ENCODE peak calls at places on chromosomes 3 and 15, in ten cellular contexts. One of them, this sample, is unnamed.

GRCh38 chr3:187261541-187261969 is 30.0 kb downstream of the MASP1 start:
- DNase-seq in AG10803: peak
- DNase-seq in dorsolateral prefrontal cortex: no peak
- DNase-seq in body of pancreas: no peak
- DNase-seq in activated CD8-positive, alpha-beta T cell treated with anti-CD3 and anti-CD28 coated beads for 36 hours: no peak
- DNase-seq in neural progenitor cell: no peak
- DNase-seq in GM20000: no peak
- DNase-seq in astrocyte of the cerebellum: peak
- DNase-seq in IMR-90: peak
- DNase-seq in AG09309: peak
- DNase-seq in this sample: no peak

GRCh38 chr3:49454457-49454856 is 15.6 kb upstream of the DAG1 start:
- DNase-seq in AG09309: no peak
- DNase-seq in dorsolateral prefrontal cortex: no peak
- DNase-seq in activated CD8-positive, alpha-beta T cell treated with anti-CD3 and anti-CD28 coated beads for 36 hours: peak
- DNase-seq in body of pancreas: peak
- DNase-seq in AG10803: no peak
- DNase-seq in astrocyte of the cerebellum: no peak
- DNase-seq in GM20000: peak
- DNase-seq in neural progenitor cell: peak
- DNase-seq in IMR-90: no peak
- DNase-seq in this sample: no peak

GRCh38 chr3:13710251-13710650 is 161.3 kb downstream of the FBLN2 start:
- DNase-seq in astrocyte of the cerebellum: no peak
- DNase-seq in neural progenitor cell: no peak
- DNase-seq in dorsolateral prefrontal cortex: no peak
- DNase-seq in activated CD8-positive, alpha-beta T cell treated with anti-CD3 and anti-CD28 coated beads for 36 hours: no peak
- DNase-seq in IMR-90: no peak
- DNase-seq in AG09309: no peak
- DNase-seq in body of pancreas: no peak
- DNase-seq in GM20000: no peak
- DNase-seq in AG10803: no peak
- DNase-seq in this sample: no peak

GRCh38 chr3:142940472-142940871 is 23.0 kb downstream of the PAQR9 start:
- DNase-seq in neural progenitor cell: no peak
- DNase-seq in astrocyte of the cerebellum: no peak
- DNase-seq in AG09309: no peak
- DNase-seq in IMR-90: no peak
- DNase-seq in dorsolateral prefrontal cortex: no peak
- DNase-seq in GM20000: no peak
- DNase-seq in AG10803: no peak
- DNase-seq in body of pancreas: no peak
- DNase-seq in activated CD8-positive, alpha-beta T cell treated with anti-CD3 and anti-CD28 coated beads for 36 hours: no peak
- DNase-seq in this sample: no peak

GRCh38 chr3:59820352-59820934 is 770.6 kb upstream of the CFAP20DC start:
- DNase-seq in body of pancreas: no peak
- DNase-seq in IMR-90: peak
- DNase-seq in dorsolateral prefrontal cortex: no peak
- DNase-seq in astrocyte of the cerebellum: no peak
- DNase-seq in AG09309: no peak
- DNase-seq in AG10803: peak
- DNase-seq in neural progenitor cell: no peak
- DNase-seq in GM20000: no peak
- DNase-seq in activated CD8-positive, alpha-beta T cell treated with anti-CD3 and anti-CD28 coated beads for 36 hours: no peak
- DNase-seq in this sample: no peak

GRCh38 chr3:81470416-81470978 is 290.9 kb downstream of the GBE1 start:
- DNase-seq in dorsolateral prefrontal cortex: no peak
- DNase-seq in astrocyte of the cerebellum: no peak
- DNase-seq in AG10803: no peak
- DNase-seq in neural progenitor cell: no peak
- DNase-seq in activated CD8-positive, alpha-beta T cell treated with anti-CD3 and anti-CD28 coated beads for 36 hours: no peak
- DNase-seq in IMR-90: no peak
- DNase-seq in body of pancreas: no peak
- DNase-seq in AG09309: no peak
- DNase-seq in GM20000: no peak
- DNase-seq in this sample: no peak

GRCh38 chr3:198071602-198072285 is 111.7 kb downstream of the LMLN start:
- DNase-seq in IMR-90: peak
- DNase-seq in dorsolateral prefrontal cortex: no peak
- DNase-seq in neural progenitor cell: peak
- DNase-seq in body of pancreas: no peak
- DNase-seq in astrocyte of the cerebellum: peak
- DNase-seq in AG09309: peak
- DNase-seq in AG10803: peak
- DNase-seq in activated CD8-positive, alpha-beta T cell treated with anti-CD3 and anti-CD28 coated beads for 36 hours: peak
- DNase-seq in GM20000: peak
- DNase-seq in this sample: no peak

GRCh38 chr3:88132894-88133293 is 16.9 kb upstream of the C3orf38 start:
- DNase-seq in AG10803: no peak
- DNase-seq in neural progenitor cell: no peak
- DNase-seq in IMR-90: no peak
- DNase-seq in GM20000: no peak
- DNase-seq in astrocyte of the cerebellum: no peak
- DNase-seq in AG09309: no peak
- DNase-seq in dorsolateral prefrontal cortex: no peak
- DNase-seq in activated CD8-positive, alpha-beta T cell treated with anti-CD3 and anti-CD28 coated beads for 36 hours: no peak
- DNase-seq in body of pancreas: no peak
- DNase-seq in this sample: no peak

GRCh38 chr3:114624047-114624445 is 330.2 kb downstream of the TIGIT start:
- DNase-seq in body of pancreas: peak
- DNase-seq in dorsolateral prefrontal cortex: no peak
- DNase-seq in GM20000: no peak
- DNase-seq in AG10803: peak
- DNase-seq in activated CD8-positive, alpha-beta T cell treated with anti-CD3 and anti-CD28 coated beads for 36 hours: no peak
- DNase-seq in neural progenitor cell: no peak
- DNase-seq in IMR-90: peak
- DNase-seq in AG09309: no peak
- DNase-seq in astrocyte of the cerebellum: peak
- DNase-seq in this sample: no peak

GRCh38 chr3:10286596-10287295 is 6.0 kb downstream of the GHRL start:
- DNase-seq in AG10803: peak
- DNase-seq in activated CD8-positive, alpha-beta T cell treated with anti-CD3 and anti-CD28 coated beads for 36 hours: peak
- DNase-seq in AG09309: peak
- DNase-seq in dorsolateral prefrontal cortex: no peak
- DNase-seq in IMR-90: peak
- DNase-seq in astrocyte of the cerebellum: peak
- DNase-seq in GM20000: peak
- DNase-seq in neural progenitor cell: peak
- DNase-seq in body of pancreas: no peak
- DNase-seq in this sample: no peak

GRCh38 chr3:55541456-55541855 is 54.4 kb upstream of the WNT5A start:
- DNase-seq in AG09309: no peak
- DNase-seq in body of pancreas: no peak
- DNase-seq in activated CD8-positive, alpha-beta T cell treated with anti-CD3 and anti-CD28 coated beads for 36 hours: no peak
- DNase-seq in neural progenitor cell: no peak
- DNase-seq in AG10803: no peak
- DNase-seq in GM20000: no peak
- DNase-seq in IMR-90: no peak
- DNase-seq in astrocyte of the cerebellum: no peak
- DNase-seq in dorsolateral prefrontal cortex: no peak
- DNase-seq in this sample: no peak

GRCh38 chr3:32175607-32176197 is 62.8 kb upstream of the CMTM8 start:
- DNase-seq in GM20000: peak
- DNase-seq in IMR-90: peak
- DNase-seq in astrocyte of the cerebellum: peak
- DNase-seq in body of pancreas: peak
- DNase-seq in activated CD8-positive, alpha-beta T cell treated with anti-CD3 and anti-CD28 coated beads for 36 hours: peak
- DNase-seq in neural progenitor cell: peak
- DNase-seq in AG09309: peak
- DNase-seq in AG10803: peak
- DNase-seq in dorsolateral prefrontal cortex: no peak
- DNase-seq in this sample: no peak

GRCh38 chr3:24704496-24704895 is 209.8 kb upstream of the THRB start:
- DNase-seq in body of pancreas: no peak
- DNase-seq in astrocyte of the cerebellum: peak
- DNase-seq in GM20000: no peak
- DNase-seq in dorsolateral prefrontal cortex: no peak
- DNase-seq in activated CD8-positive, alpha-beta T cell treated with anti-CD3 and anti-CD28 coated beads for 36 hours: no peak
- DNase-seq in neural progenitor cell: no peak
- DNase-seq in AG10803: peak
- DNase-seq in IMR-90: no peak
- DNase-seq in AG09309: no peak
- DNase-seq in this sample: no peak

GRCh38 chr15:33292718-33293307 is 18.0 kb upstream of the RYR3 start:
- DNase-seq in body of pancreas: peak
- DNase-seq in GM20000: no peak
- DNase-seq in neural progenitor cell: peak
- DNase-seq in AG10803: peak
- DNase-seq in activated CD8-positive, alpha-beta T cell treated with anti-CD3 and anti-CD28 coated beads for 36 hours: peak
- DNase-seq in dorsolateral prefrontal cortex: no peak
- DNase-seq in astrocyte of the cerebellum: peak
- DNase-seq in AG09309: no peak
- DNase-seq in IMR-90: peak
- DNase-seq in this sample: no peak

DNA sequence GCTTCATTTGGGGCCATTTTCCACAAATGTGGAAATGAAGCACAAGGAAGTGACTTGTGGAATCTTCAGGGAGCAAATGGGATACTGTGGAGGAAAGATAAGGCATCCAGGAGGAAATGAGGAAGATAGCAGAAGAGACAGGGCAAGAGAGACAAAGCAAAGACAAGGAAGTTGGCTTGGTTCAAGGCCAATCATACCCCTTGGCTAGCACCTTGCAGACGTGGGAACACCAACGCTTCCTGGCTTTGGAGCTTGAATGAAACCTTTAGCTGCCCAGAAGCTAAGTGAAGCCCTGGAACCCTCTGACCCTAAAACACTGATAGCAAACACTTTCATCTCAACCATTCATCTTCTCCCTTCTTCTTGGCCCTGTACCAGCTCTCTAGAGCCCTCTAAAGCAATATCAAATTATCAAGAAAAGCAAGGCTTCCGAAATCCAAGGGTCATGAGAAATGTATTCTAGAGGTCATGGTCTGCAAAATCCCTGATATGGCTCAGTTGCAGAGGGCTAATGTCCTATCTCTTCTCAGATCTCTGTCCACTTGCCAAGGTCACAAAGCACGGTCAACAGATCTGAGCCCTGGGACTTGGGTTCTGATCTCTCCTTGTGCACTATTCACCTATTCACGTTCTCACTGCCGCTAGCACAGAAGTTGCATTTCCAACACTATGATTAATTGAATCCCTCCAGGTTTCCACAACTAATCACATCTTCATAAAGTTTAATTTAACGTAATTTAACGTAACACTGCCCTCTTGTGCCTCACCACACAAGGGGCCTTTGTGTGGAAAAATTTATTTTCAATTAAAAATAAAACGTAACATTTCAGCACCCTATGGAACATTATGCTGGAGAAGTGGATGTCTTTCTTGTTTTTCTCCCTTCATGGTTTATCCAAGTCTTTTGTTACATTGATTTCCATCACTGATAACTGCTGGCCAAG is 557.6 kb upstream of the ADAMTS9 start:
- DNase-seq in activated CD8-positive, alpha-beta T cell treated with anti-CD3 and anti-CD28 coated beads for 36 hours: no peak
- DNase-seq in dorsolateral prefrontal cortex: no peak
- DNase-seq in astrocyte of the cerebellum: peak
- DNase-seq in body of pancreas: no peak
- DNase-seq in GM20000: no peak
- DNase-seq in IMR-90: peak
- DNase-seq in AG10803: peak
- DNase-seq in neural progenitor cell: no peak
- DNase-seq in AG09309: no peak
- DNase-seq in this sample: no peak
- TF ChIP-seq CTCF in activated CD8-positive, alpha-beta T cell treated with anti-CD3 and anti-CD28 coated beads for 36 hours: no peak
- TF ChIP-seq CTCF in dorsolateral prefrontal cortex: peak
- TF ChIP-seq CTCF in astrocyte of the cerebellum: peak
- TF ChIP-seq CTCF in body of pancreas: peak
- TF ChIP-seq CTCF in GM20000: no peak
- TF ChIP-seq CTCF in IMR-90: peak
- TF ChIP-seq CTCF in AG10803: peak
- TF ChIP-seq CTCF in neural progenitor cell: peak
- TF ChIP-seq CTCF in AG09309: peak
- TF ChIP-seq CTCF in this sample: no peak

DNA sequence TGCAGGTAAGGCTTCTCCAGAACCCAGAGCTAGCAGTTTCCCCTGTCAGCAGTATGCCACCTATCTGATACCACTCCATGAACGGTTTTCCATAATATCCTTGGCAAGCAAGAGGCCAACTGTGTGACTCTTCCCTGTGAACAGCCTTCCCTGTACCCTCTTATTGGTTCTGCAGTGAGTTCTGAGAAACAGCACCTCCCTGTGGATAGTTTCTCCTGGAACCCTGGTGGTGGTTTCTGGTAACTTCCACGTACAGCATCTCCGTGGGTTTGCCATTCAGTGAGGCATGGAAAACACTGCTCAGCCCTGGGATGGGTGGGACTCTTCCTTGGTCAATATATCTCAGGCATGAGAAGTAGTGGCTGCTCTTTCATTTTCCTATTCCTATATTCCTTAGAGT is 19.4 kb upstream of the SERPINI2 start:
- DNase-seq in AG10803: no peak
- DNase-seq in activated CD8-positive, alpha-beta T cell treated with anti-CD3 and anti-CD28 coated beads for 36 hours: no peak
- DNase-seq in dorsolateral prefrontal cortex: no peak
- DNase-seq in AG09309: no peak
- DNase-seq in IMR-90: no peak
- DNase-seq in GM20000: no peak
- DNase-seq in neural progenitor cell: peak
- DNase-seq in body of pancreas: peak
- DNase-seq in astrocyte of the cerebellum: no peak
- DNase-seq in this sample: no peak
- TF ChIP-seq CTCF in AG10803: peak
- TF ChIP-seq CTCF in activated CD8-positive, alpha-beta T cell treated with anti-CD3 and anti-CD28 coated beads for 36 hours: no peak
- TF ChIP-seq CTCF in dorsolateral prefrontal cortex: no peak
- TF ChIP-seq CTCF in AG09309: no peak
- TF ChIP-seq CTCF in IMR-90: no peak
- TF ChIP-seq CTCF in GM20000: no peak
- TF ChIP-seq CTCF in neural progenitor cell: peak
- TF ChIP-seq CTCF in body of pancreas: peak
- TF ChIP-seq CTCF in astrocyte of the cerebellum: peak
- TF ChIP-seq CTCF in this sample: no peak

DNA sequence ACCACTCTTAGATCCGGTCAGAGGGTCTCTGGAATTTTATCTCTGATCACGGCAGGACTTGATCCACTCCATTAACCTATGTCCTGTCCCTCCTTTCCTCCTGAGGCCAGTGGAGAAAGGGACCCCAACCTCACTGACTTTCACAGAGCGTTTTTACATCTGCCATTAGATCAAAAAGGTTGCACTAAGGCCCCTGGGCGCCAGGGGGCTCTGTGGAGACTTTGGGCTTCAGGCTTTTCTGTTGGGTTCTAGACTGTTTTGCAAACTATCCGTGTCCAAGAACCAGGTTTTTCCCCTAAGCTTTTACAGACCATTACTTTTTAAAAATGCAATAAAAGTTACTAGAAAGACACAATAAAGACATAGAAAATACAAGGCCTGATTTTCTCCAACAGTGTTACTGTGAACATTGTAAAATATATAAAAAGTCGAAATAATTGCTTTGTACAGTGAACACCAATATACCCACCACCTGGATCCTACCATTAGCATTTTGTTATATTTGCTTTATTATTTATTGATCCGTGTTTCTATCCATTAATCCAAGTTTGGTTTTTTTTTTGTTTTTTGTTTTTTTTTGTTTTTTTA is 159.7 kb downstream of the POLR2M start:
- DNase-seq in astrocyte of the cerebellum: no peak
- DNase-seq in body of pancreas: peak
- DNase-seq in dorsolateral prefrontal cortex: no peak
- DNase-seq in AG10803: peak
- DNase-seq in neural progenitor cell: peak
- DNase-seq in IMR-90: peak
- DNase-seq in activated CD8-positive, alpha-beta T cell treated with anti-CD3 and anti-CD28 coated beads for 36 hours: peak
- DNase-seq in GM20000: peak
- DNase-seq in AG09309: no peak
- DNase-seq in this sample: peak
- TF ChIP-seq CTCF in astrocyte of the cerebellum: peak
- TF ChIP-seq CTCF in body of pancreas: peak
- TF ChIP-seq CTCF in dorsolateral prefrontal cortex: peak
- TF ChIP-seq CTCF in AG10803: peak
- TF ChIP-seq CTCF in neural progenitor cell: peak
- TF ChIP-seq CTCF in IMR-90: peak
- TF ChIP-seq CTCF in activated CD8-positive, alpha-beta T cell treated with anti-CD3 and anti-CD28 coated beads for 36 hours: peak
- TF ChIP-seq CTCF in GM20000: peak
- TF ChIP-seq CTCF in AG09309: peak
- TF ChIP-seq CTCF in this sample: no peak

GRCh38 chr3:177483182-177483967 is 286.1 kb upstream of the TBL1XR1 start:
- DNase-seq in neural progenitor cell: peak
- DNase-seq in AG10803: no peak
- DNase-seq in IMR-90: no peak
- DNase-seq in dorsolateral prefrontal cortex: no peak
- DNase-seq in body of pancreas: peak
- DNase-seq in GM20000: no peak
- DNase-seq in activated CD8-positive, alpha-beta T cell treated with anti-CD3 and anti-CD28 coated beads for 36 hours: peak
- DNase-seq in AG09309: no peak
- DNase-seq in astrocyte of the cerebellum: no peak
- DNase-seq in this sample: no peak
- TF ChIP-seq CTCF in neural progenitor cell: peak
- TF ChIP-seq CTCF in AG10803: no peak
- TF ChIP-seq CTCF in IMR-90: peak
- TF ChIP-seq CTCF in dorsolateral prefrontal cortex: no peak
- TF ChIP-seq CTCF in body of pancreas: peak
- TF ChIP-seq CTCF in GM20000: no peak
- TF ChIP-seq CTCF in activated CD8-positive, alpha-beta T cell treated with anti-CD3 and anti-CD28 coated beads for 36 hours: no peak
- TF ChIP-seq CTCF in AG09309: no peak
- TF ChIP-seq CTCF in astrocyte of the cerebellum: peak
- TF ChIP-seq CTCF in this sample: no peak

This sample was measured in omental fat pad.